ENCODE peak calls at places on chromosome 1, in five cellular contexts. L is body of pancreas, A is sigmoid colon, S is HepG2, I is K562. R is an unnamed sample.

GRCh38 chr1:168509875-168510594 is 33.8 kb downstream of the XCL2 start:
- DNase-seq in L (no peak), A (no peak), S (no peak), I (no peak), R (no peak)

GRCh38 chr1:229379901-229380300 is 37.1 kb upstream of the CCSAP start:
- DNase-seq in L (no peak), A (no peak), S (no peak), I (no peak), R (no peak)

GRCh38 chr1:226632922-226633351 is 84.4 kb downstream of the STUM start:
- DNase-seq in L (no peak), A (peak; percentile 79), S (no peak), I (no peak), R (peak; percentile 35)

GRCh38 chr1:71157151-71157550 is 76.3 kb upstream of the ZRANB2 start:
- DNase-seq in L (no peak), A (no peak), S (no peak), I (no peak), R (no peak)

GRCh38 chr1:92749024-92749634 is 35.8 kb downstream of the EVI5 start:
- DNase-seq in L (peak; percentile 54), A (no peak), S (peak; percentile 62), I (peak; percentile 53), R (no peak)

GRCh38 chr1:90707363-90707710 is 9.8 kb downstream of the BARHL2 start:
- DNase-seq in L (peak; percentile 66), A (no peak), S (peak; percentile 33), I (peak; percentile 46), R (no peak)

GRCh38 chr1:208172389-208173140 is 71.6 kb downstream of the PLXNA2 start:
- DNase-seq in L (no peak), A (no peak), S (peak; percentile 40), I (peak; percentile 47), R (no peak)

GRCh38 chr1:206808615-206809014 is 36.3 kb upstream of the IL10 start:
- DNase-seq in L (no peak), A (no peak), S (peak; percentile 6), I (peak; percentile 59), R (no peak)

GRCh38 chr1:37636435-37636834 is 1.7 kb upstream of the RSPO1 start:
- DNase-seq in L (no peak), A (no peak), S (no peak), I (no peak), R (no peak)

GRCh38 chr1:110462964-110463363 is 12.0 kb downstream of the PROK1 start:
- DNase-seq in L (no peak), A (no peak), S (no peak), I (no peak), R (no peak)
- TF ChIP-seq CTCF in L (no peak), A (no peak), S (no peak), I (no peak), R (no peak)

DNA sequence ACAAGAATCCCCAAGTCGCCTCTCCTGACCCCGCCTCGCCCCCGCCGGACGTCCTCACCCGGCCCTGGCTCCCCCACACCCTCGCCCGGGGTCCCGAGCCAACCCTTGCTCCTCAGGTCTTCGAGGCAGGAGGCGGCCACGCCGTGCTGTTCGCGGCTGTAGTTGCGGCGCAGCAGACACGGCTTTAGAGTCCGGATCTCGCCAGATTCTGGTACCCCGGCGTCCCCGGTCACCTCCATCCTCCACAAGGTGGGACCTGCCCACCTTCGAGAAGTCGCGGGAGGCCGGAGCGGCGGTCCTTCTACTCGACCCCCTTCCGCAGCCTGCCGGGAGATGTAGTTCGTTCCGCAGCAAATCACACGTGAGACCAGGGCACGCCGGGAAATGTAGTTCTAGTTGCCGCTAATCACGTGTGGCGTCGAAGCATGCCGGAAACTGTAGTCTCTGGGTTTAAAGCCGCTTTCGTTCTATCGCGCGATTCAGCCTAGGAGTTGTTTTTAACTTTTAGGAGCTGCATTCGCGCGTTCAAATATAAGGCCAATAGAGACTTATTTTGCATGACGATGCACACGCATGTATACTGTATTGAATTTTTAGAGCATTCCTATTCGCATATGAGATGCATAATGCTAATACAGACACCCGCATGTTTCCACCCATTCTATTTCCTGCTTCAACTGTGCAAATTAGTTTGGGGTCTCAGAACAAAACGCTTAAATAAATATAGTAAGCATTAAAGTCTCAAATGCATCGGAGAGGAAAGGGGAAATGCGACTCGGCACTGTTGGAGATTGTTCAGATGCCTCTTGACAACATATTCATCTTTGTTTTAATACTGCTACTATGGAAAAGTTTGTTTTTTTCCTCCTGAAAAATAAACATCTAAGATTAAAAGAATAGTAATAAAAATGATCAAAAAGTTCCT is at the start of gene DFFA:
- DNase-seq in L (peak; percentile 92), A (peak; percentile 96), S (peak; percentile 95), I (peak; percentile 94), R (peak; percentile 92)
- TF ChIP-seq POLR2A in L (no peak), A (peak; percentile 16), S (peak; percentile 78), I (peak; percentile 82), R (peak; percentile 55)

GRCh38 chr1:152111515-152111968 is 3.7 kb downstream of the TCHH start:
- DNase-seq in L (peak; percentile 10), A (no peak), S (no peak), I (no peak), R (no peak)
- H3K27me3 ChIP-seq in L (no peaks in the 10 kb centered on the region), A (peaks cover 48% of the 10 kb centered on the region), S (peaks cover 5% of the 10 kb centered on the region), I (peaks cover 57% of the 10 kb centered on the region), R (no peaks in the 10 kb centered on the region)

GRCh38 chr1:6613361-6614018 is at the start of gene PHF13:
- DNase-seq in L (peak; percentile 99), A (peak; percentile 100), S (peak; percentile 97), I (peak; percentile 99), R (peak; percentile 99)
- TF ChIP-seq CTCF in L (no peak), A (no peak), S (no peak), I (no peak), R (no peak)

GRCh38 chr1:167325151-167325550 is 104.5 kb downstream of the POU2F1 start:
- DNase-seq in L (no peak), A (no peak), S (no peak), I (no peak), R (no peak)

GRCh38 chr1:167328762-167329483 is 108.2 kb downstream of the POU2F1 start:
- DNase-seq in L (no peak), A (no peak), S (no peak), I (peak; percentile 35), R (no peak)

GRCh38 chr1:167331650-167332049 is 111.0 kb downstream of the POU2F1 start:
- DNase-seq in L (no peak), A (no peak), S (no peak), I (no peak), R (no peak)

GRCh38 chr1:167330601-167331293 is 110.1 kb downstream of the POU2F1 start:
- DNase-seq in L (no peak), A (no peak), S (no peak), I (no peak), R (no peak)

GRCh38 chr1:167328306-167328705 is 107.6 kb downstream of the POU2F1 start:
- DNase-seq in L (no peak), A (no peak), S (no peak), I (no peak), R (no peak)
- TF ChIP-seq POLR2A in L (no peak), A (no peak), S (no peak), I (no peak), R (no peak)

GRCh38 chr1:6133146-6133895 is 46.8 kb downstream of the CHD5 start:
- DNase-seq in L (peak; percentile 3), A (peak; percentile 27), S (no peak), I (no peak), R (no peak)

GRCh38 chr1:6130596-6130995 is 49.5 kb downstream of the CHD5 start:
- DNase-seq in L (peak; percentile 2), A (peak; percentile 51), S (no peak), I (no peak), R (no peak)

GRCh38 chr1:6130036-6130435 is 50.1 kb downstream of the CHD5 start:
- DNase-seq in L (peak; percentile 7), A (peak; percentile 57), S (no peak), I (no peak), R (no peak)

GRCh38 chr1:6129313-6129712 is 50.8 kb downstream of the CHD5 start:
- DNase-seq in L (peak; percentile 3), A (peak; percentile 17), S (no peak), I (no peak), R (no peak)

GRCh38 chr1:6131561-6131960 is 48.6 kb downstream of the CHD5 start:
- DNase-seq in L (peak; percentile 1), A (peak; percentile 38), S (no peak), I (no peak), R (no peak)
- H3K27me3 ChIP-seq in L (no peaks in the 10 kb centered on the region), A (no peaks in the 10 kb centered on the region), S (peaks cover 9% of the 10 kb centered on the region), I (peaks cover 76% of the 10 kb centered on the region), R (no peaks in the 10 kb centered on the region)

GRCh38 chr1:6082430-6082971 is 36.8 kb downstream of the KCNAB2 start:
- DNase-seq in L (no peak), A (no peak), S (peak; percentile 44), I (peak; percentile 65), R (peak; percentile 59)
- TF ChIP-seq CTCF in L (no peak), A (no peak), S (peak; percentile 54), I (peak; percentile 58), R (no peak)

DNA sequence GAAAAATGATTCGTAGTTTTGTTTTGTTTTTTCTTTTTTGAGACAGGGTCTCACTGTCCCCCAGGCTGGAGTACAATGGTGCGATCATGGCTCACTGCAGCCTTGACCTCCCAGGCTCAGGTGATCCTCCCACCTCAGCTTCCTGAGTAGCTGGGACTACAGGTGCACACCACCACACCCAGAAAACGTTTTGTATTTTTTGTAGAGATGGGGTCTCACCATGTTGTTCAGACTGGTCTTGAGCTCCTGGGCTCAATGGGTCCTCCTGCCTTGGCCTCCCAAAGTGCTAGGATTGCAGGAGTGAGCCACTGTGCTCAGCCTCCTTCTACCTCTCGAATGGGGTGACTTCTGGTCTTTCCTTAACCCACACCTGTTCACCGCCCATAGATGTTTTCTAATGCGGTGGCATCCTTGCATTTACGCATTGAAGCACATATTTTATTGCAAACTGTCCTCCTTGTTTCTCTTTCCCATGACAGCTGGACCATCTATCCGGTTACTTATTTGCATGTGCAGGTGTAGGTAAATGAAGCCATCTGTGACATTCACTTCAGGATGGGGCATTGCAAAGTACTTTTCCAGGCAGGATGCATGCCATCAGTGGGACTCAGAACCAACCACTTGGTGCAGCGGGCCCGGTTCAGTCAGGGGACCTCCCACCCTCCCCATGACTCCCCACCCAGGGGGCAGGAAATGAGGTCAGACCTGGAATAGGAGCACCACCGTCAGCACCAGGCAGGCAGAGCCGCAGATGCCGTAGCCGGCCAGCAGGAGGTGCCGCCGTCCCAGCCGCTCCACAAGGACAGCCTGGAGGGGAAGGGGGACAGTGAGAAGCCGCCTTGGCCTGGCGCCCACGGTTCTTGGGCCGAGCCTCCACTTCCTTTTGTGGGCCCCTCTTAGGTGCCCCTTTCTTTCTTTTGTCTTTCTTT is 16.5 kb downstream of the SLC2A7 start:
- DNase-seq in L (no peak), A (no peak), S (no peak), I (peak; percentile 58), R (no peak)
- TF ChIP-seq POLR2A in L (no peak), A (no peak), S (no peak), I (peak; percentile 79), R (no peak)